ENCODE peak calls at places on chromosome 9, in eight cellular contexts. N, H, X, Y, O, J, C and B are unnamed samples. For H3K36me3, the result is how much of the 10 kb centered on the place peaks cover.

GRCh38 chr9:114512337-114512874 is 7.1 kb upstream of the WHRN start:
- DNase-seq in X (no peak), H (peak), C (no peak), O (no peak), Y (no peak), N (no peak), J (no peak), B (no peak)

GRCh38 chr9:129811967-129812363 is 9.0 kb downstream of the TOR1B start:
- DNase-seq in J (no peak), X (no peak), O (no peak), H (no peak), N (no peak), C (no peak), Y (no peak), B (no peak)

GRCh38 chr9:13478637-13479036 is 199.1 kb upstream of the MPDZ start:
- DNase-seq in Y (no peak), O (no peak), X (no peak), J (no peak), H (no peak), C (no peak), N (peak), B (no peak)

GRCh38 chr9:120710110-120710981 is 3.9 kb downstream of the MEGF9 start:
- DNase-seq in Y (no peak), O (peak), C (peak), N (peak), X (no peak), H (peak), J (no peak), B (no peak)

GRCh38 chr9:91783411-91783810 is 166.6 kb downstream of the ROR2 start:
- DNase-seq in J (no peak), O (no peak), C (no peak), X (no peak), H (no peak), Y (no peak), N (no peak), B (no peak)

GRCh38 chr9:111959468-111959941 is 62.9 kb downstream of the UGCG start:
- DNase-seq in O (peak), N (peak), J (no peak), X (no peak), Y (no peak), H (peak), C (peak), B (peak)

GRCh38 chr9:118567861-118568260 is 801.4 kb downstream of the BRINP1 start:
- DNase-seq in C (no peak), N (no peak), J (no peak), O (no peak), X (no peak), Y (no peak), H (no peak), B (no peak)

GRCh38 chr9:31606678-31607077 is 777.8 kb upstream of the ACO1 start:
- DNase-seq in H (no peak), J (no peak), C (no peak), O (no peak), Y (no peak), N (no peak), X (no peak), B (no peak)

GRCh38 chr9:17480966-17481365 is 97.9 kb upstream of the SH3GL2 start:
- DNase-seq in N (no peak), H (no peak), C (no peak), J (peak), X (no peak), Y (peak), O (no peak), B (no peak)

GRCh38 chr9:133546287-133546680 is 11.8 kb downstream of the ADAMTSL2 start:
- DNase-seq in H (no peak), X (no peak), N (no peak), Y (no peak), J (no peak), C (no peak), O (no peak), B (no peak)

GRCh38 chr9:128122809-128123175 is 4.7 kb downstream of the PTGES2 start:
- DNase-seq in X (no peak), O (no peak), N (no peak), J (peak), H (no peak), Y (peak), C (no peak), B (no peak)

GRCh38 chr9:37209431-37210386 is 89.3 kb downstream of the ZCCHC7 start:
- DNase-seq in C (no peak), Y (no peak), O (no peak), X (no peak), J (no peak), H (no peak), N (no peak), B (no peak)

GRCh38 chr9:12819436-12820185 is 44.8 kb downstream of the LURAP1L start:
- DNase-seq in H (no peak), J (no peak), C (peak), N (peak), Y (no peak), X (no peak), O (peak), B (no peak)

GRCh38 chr9:109399258-109399767 is 78.5 kb upstream of the EPB41L4B start:
- DNase-seq in C (no peak), O (no peak), J (no peak), N (no peak), X (no peak), H (no peak), Y (no peak), B (no peak)

GRCh38 chr9:75866273-75866871 is 24.1 kb upstream of the PCSK5 start:
- DNase-seq in N (peak), C (peak), X (peak), H (peak), J (no peak), O (peak), Y (no peak), B (peak)

GRCh38 chr9:99660191-99660636 is 161.5 kb upstream of the NR4A3 start:
- DNase-seq in Y (no peak), X (peak), O (no peak), C (peak), N (no peak), J (no peak), H (no peak), B (no peak)

GRCh38 chr9:78215706-78216105 is 20.2 kb upstream of the CEP78 start:
- DNase-seq in O (no peak), N (peak), C (no peak), Y (no peak), X (no peak), H (no peak), J (no peak), B (no peak)

GRCh38 chr9:121989010-121989409 is 104.1 kb downstream of the TTLL11 start:
- DNase-seq in O (no peak), X (no peak), Y (no peak), C (no peak), J (no peak), N (no peak), H (no peak), B (peak)

GRCh38 chr9:117343416-117343815 is 71.4 kb downstream of the ASTN2 start:
- DNase-seq in Y (no peak), N (peak), O (no peak), C (no peak), X (no peak), J (no peak), H (peak), B (no peak)

GRCh38 chr9:27413507-27414214 is 110.4 kb upstream of the IFNK start:
- DNase-seq in Y (no peak), X (no peak), C (no peak), O (no peak), N (no peak), J (no peak), H (no peak), B (no peak)

GRCh38 chr9:27412081-27412480 is 112.0 kb upstream of the IFNK start:
- DNase-seq in H (no peak), O (no peak), N (no peak), C (no peak), J (no peak), X (no peak), Y (no peak), B (no peak)

GRCh38 chr9:27414215-27414731 is 109.8 kb upstream of the IFNK start:
- DNase-seq in Y (no peak), O (no peak), C (peak), H (no peak), J (peak), N (no peak), X (peak), B (no peak)

GRCh38 chr9:27408523-27408922 is 111.6 kb upstream of the EQTN start:
- DNase-seq in O (no peak), J (no peak), C (no peak), X (no peak), N (no peak), Y (no peak), H (no peak), B (no peak)

DNA sequence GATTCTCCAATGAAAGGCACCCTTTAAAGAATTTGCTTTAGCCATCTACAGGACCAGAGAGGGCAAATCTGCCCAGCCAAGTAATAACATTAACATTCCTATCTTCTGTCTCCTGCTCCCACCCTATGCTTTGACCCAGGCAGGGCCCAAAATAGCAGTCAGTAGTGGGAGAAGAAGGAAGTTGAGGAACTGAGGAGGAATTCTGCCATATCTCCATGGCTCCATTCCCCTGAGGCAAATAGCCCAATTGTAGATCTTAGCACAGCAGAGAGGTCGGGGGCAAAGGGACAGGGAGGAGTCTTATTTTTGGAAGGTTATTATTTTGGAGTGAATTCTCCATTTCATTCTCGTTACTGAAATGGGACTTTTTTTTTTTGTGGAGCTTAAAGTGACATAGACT is 111.1 kb upstream of the IFNK start:
- DNase-seq in H (no peak), C (no peak), N (no peak), Y (no peak), J (no peak), O (no peak), X (peak), B (no peak)
- H3K36me3 ChIP-seq in H (under half), C (under half), N (under half), Y (under half), J (under half), O (under half), X (under half), B (under half)

GRCh38 chr9:136340356-136341041 is 13.2 kb downstream of the GPSM1 start:
- DNase-seq in N (no peak), X (no peak), O (no peak), Y (no peak), H (no peak), J (no peak), C (no peak), B (no peak)
- H3K36me3 ChIP-seq in N (half or more), X (under half), O (under half), Y (under half), H (under half), J (under half), C (under half), B (under half)

DNA sequence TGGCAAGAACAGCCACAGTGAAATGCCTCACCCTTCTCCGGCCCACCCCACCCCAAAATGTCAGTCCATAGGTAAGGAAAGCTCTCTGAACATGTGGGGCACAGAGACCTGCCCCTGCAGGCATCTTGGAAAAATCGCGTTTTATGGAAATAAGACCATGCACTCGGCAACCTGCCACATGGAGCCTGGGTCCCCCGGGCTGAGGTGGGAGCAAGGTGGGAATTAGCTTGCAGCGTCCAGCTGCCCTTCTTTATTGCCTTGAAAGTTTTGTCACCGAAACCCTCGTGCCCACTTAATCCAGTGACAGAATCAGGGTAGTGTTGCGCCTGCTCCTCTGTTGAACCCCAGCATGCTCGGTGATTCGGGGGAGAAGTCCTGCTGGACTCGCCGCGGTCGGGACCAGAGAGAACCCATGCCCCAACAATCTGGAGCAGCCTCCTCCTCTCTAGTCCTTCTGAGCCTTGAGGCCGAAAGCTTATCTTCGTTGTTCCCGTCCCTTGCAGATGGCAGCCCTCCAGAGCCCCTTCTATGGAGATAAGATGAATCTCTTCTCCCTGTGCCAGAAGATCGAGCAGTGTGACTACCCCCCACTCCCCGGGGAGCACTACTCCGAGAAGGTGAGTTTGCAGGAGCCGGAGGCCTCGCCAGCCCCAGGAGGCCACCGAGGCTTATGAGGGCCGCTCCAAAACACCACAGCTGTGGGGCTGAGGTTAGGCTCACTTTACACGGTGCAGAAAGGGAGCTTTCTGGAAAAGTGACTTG is 67.9 kb downstream of the PSMB7 start:
- DNase-seq in Y (peak), O (no peak), X (no peak), N (no peak), C (no peak), J (peak), H (no peak), B (no peak)
- H3K36me3 ChIP-seq in Y (under half), O (under half), X (under half), N (half or more), C (under half), J (half or more), H (under half), B (under half)

GRCh38 chr9:134766587-134766986 is 114.0 kb upstream of the FCN2 start:
- DNase-seq in C (no peak), O (no peak), Y (no peak), N (no peak), H (no peak), J (no peak), X (no peak), B (no peak)
- H3K36me3 ChIP-seq in C (under half), O (under half), Y (under half), N (under half), H (under half), J (under half), X (under half), B (under half)

DNA sequence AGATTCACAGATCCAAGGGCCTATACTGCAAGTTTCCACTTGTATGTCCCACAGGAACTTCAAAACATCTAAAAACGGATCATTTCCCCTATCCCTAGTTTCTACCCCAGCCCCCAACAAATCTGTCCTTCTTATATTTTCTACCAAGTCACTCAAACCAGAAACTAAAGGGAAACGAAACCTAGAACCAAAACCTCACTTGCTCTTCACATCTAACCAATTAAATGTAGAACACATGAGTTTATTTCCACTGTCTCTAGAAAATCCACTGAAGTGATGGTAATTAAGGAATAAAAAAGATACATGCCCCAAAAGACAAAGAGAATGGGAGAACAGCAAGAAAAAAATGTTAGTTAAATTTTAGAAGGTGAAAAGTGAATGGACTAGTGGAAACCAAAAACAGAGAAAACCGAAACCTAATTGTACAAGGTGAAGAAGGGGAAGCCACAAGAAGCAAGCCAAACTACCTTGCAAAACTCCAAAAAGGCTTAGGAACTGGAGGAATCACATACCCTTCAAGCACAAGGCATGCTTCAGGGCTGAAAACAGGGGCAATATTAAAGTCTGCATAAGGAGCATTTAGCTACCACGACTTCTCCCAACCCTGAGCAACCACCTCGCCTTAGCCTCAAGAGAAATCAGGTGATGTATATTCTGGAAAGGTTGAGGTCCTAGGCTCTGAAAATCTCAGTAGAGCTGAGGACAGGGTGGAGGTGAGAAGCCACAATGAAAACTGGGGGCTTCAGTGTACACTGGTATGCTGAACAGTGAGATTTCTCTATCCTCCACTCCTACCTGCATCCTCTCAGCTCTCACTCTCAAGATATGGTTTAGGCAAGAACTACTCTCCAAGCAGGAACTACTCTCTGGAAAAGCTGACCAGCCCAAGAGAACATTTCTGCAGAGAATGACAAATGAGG is 11.1 kb downstream of the SMU1 start:
- DNase-seq in C (no peak), J (no peak), X (no peak), N (no peak), O (no peak), Y (no peak), H (no peak), B (no peak)
- H3K36me3 ChIP-seq in C (under half), J (half or more), X (half or more), N (under half), O (under half), Y (under half), H (under half), B (under half)

DNA sequence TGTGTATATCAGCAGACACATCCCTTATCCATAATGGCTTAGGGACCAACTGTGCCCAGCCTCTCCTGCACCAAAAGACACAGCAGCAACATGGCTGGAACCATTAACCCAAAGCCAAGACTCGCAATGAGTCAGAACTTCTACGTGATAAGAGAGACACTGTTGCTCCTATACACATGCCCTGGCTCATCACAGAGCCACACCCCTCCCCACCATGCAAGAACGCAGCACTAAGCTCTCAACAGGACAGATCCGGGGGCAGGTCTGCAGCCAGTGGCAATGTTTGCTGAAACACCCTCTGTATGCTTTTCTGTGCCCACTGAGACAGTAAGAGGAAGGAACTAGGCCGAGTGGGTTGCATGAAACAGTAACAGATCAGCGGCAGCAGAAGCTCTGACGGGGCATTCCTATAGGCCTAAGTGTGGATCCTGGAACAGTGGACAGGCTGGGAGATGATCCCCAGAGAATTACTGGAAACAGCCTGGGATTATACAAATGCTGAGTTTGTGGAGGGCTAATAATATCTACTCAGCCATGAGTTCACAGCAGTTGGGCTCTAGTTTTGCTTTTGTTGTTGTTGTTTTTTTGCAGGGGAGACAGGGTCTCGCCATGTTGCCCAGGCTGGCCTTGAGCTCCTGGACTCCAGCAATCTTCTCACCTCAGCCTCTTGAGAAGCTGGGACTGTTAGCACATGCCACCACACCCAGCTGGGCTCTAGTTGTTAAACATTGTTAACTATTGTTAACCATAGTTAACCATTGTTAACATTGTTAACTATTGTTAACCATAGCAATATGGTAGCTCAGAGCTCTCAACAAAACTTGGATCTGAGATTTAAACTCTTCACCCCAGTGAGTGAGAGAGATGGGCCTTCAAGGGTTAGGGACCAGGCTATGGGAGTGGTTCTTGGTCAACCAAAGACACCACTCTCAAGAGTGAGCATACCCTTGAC is 41.0 kb downstream of the B4GALT1 start:
- DNase-seq in N (peak), Y (no peak), C (no peak), H (peak), X (no peak), J (no peak), O (no peak), B (no peak)
- H3K36me3 ChIP-seq in N (under half), Y (under half), C (under half), H (under half), X (under half), J (half or more), O (under half), B (under half)

GRCh38 chr9:89648247-89649000 is 43.6 kb downstream of the GADD45G start:
- DNase-seq in C (no peak), J (no peak), X (no peak), N (no peak), O (no peak), Y (peak), H (no peak), B (peak)

GRCh38 chr9:89649045-89649691 is 44.4 kb downstream of the GADD45G start:
- DNase-seq in O (no peak), N (no peak), Y (no peak), H (no peak), J (no peak), X (no peak), C (no peak), B (no peak)

GRCh38 chr9:89642789-89643188 is 38.0 kb downstream of the GADD45G start:
- DNase-seq in C (no peak), X (no peak), J (no peak), O (no peak), N (peak), H (no peak), Y (no peak), B (no peak)

GRCh38 chr9:89646189-89646588 is 41.4 kb downstream of the GADD45G start:
- DNase-seq in X (no peak), O (no peak), J (no peak), C (no peak), N (no peak), H (no peak), Y (no peak), B (no peak)

DNA sequence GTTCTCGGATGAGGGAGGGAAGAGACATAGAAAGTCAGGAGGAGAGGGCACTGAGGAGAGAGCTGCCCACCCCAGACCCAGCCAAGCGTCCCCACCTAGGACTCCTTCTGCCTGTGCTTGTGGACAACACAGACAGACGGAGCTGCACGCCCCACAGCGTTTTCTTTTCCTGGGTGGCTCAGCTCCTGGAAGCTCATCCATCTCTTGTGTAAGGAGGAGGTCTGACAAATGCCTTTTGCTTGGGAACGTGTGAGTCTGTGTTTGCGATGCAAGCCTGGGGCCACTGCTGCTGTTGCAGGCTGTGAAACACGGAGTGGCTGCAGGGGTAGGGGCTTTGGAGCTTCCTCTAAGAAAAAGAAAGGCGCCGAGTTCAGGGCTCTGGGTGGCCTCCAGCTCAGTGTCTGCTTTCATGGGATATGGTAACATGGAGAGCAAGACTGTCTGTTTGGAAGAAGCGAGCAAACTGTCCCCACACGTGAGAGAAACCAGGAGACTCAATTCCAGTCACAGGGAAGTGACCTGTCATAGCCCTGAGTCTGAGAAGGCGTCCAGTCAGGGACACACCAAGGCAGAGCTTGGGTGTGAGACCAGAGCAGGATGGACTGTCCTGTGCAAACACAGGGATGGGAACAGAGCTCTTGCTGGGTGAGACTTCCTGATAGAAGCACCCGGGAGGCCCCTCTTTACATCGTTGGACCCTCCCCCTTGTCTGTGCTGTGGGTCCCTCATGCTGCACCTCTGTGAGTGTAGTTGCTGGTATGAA is 42.7 kb downstream of the GADD45G start:
- DNase-seq in O (no peak), N (no peak), Y (peak), J (no peak), H (no peak), X (no peak), C (no peak), B (no peak)
- H3K36me3 ChIP-seq in O (under half), N (under half), Y (under half), J (under half), H (under half), X (under half), C (under half), B (under half)